ENCODE peak calls at places on chromosomes 1 and 21, in nine cellular contexts. K, W, X, F, L, O, M, B and R are unnamed samples.

GRCh38 chr21:9837946-9838801 is 683.2 kb upstream of the TPTE start:
- DNase-seq in O (no peak), B (no peak), M (no peak), K (no peak), X (no peak), F (no peak), L (no peak), W (no peak), R (no peak)

GRCh38 chr1:230463760-230464159 is 37.6 kb upstream of the PGBD5 start:
- DNase-seq in M (no peak), X (no peak), B (no peak), F (no peak), O (no peak), K (no peak), W (no peak), L (no peak), R (no peak)

GRCh38 chr1:151166506-151166956 is 587 bp downstream of the SCNM1 start:
- DNase-seq in L (no peak), K (no peak), M (no peak), W (peak), X (peak), F (no peak), B (no peak), O (no peak), R (no peak)

GRCh38 chr1:217713223-217713622 is 82.1 kb downstream of the SPATA17 start:
- DNase-seq in L (no peak), X (no peak), O (no peak), F (no peak), M (no peak), K (no peak), W (no peak), B (no peak), R (no peak)

GRCh38 chr21:39662411-39662953 is 49.7 kb downstream of the B3GALT5 start:
- DNase-seq in F (no peak), K (no peak), M (no peak), B (no peak), W (no peak), X (no peak), L (no peak), O (no peak), R (no peak)

GRCh38 chr1:117794073-117794472 is 135.3 kb downstream of the GDAP2 start:
- DNase-seq in W (no peak), M (no peak), L (no peak), X (no peak), O (no peak), B (no peak), K (no peak), F (no peak), R (no peak)

GRCh38 chr1:19720973-19721372 is 56.3 kb downstream of the HTR6 start:
- DNase-seq in K (no peak), O (no peak), W (no peak), L (no peak), M (no peak), B (no peak), X (peak), F (no peak), R (no peak)

GRCh38 chr1:115331531-115332331 is 6.3 kb downstream of the NGF start:
- DNase-seq in W (no peak), X (no peak), L (no peak), F (no peak), K (no peak), M (no peak), O (no peak), B (no peak), R (no peak)

GRCh38 chr1:41739061-41739955 is 179.4 kb downstream of the HIVEP3 start:
- DNase-seq in F (peak), O (peak), M (peak), W (peak), L (peak), B (peak), X (no peak), K (peak), R (peak)

GRCh38 chr1:65615859-65616258 is 176.8 kb upstream of the PDE4B start:
- DNase-seq in L (no peak), M (no peak), O (no peak), K (no peak), B (no peak), X (no peak), F (no peak), W (no peak), R (no peak)

GRCh38 chr1:23422955-23423354 is 1.6 kb downstream of the TCEA3 start:
- DNase-seq in X (no peak), O (no peak), K (no peak), M (no peak), L (no peak), B (no peak), F (no peak), W (no peak), R (peak)

GRCh38 chr21:25639167-25639921 is at the start of gene JAM2:
- DNase-seq in L (no peak), W (no peak), F (peak), X (peak), M (no peak), K (peak), O (peak), B (peak), R (peak)

GRCh38 chr1:211329764-211330201 is 3.1 kb downstream of the TRAF5 start:
- DNase-seq in X (no peak), K (no peak), M (no peak), B (no peak), O (no peak), W (no peak), L (no peak), F (no peak), R (no peak)

GRCh38 chr21:26099610-26100219 is 70.9 kb downstream of the APP start:
- DNase-seq in L (no peak), W (no peak), B (no peak), F (no peak), K (no peak), X (no peak), O (no peak), M (no peak), R (no peak)

GRCh38 chr1:167209044-167209443 is 11.6 kb upstream of the POU2F1 start:
- DNase-seq in M (no peak), O (peak), X (no peak), B (no peak), F (no peak), K (no peak), W (no peak), L (no peak), R (no peak)

GRCh38 chr1:241022366-241022765 is 334.6 kb downstream of the RGS7 start:
- DNase-seq in F (no peak), M (no peak), L (no peak), X (no peak), K (no peak), B (no peak), O (no peak), W (no peak), R (no peak)